ENCODE peak calls at places on chromosome 10, in six cellular contexts. C is colonic mucosa; N is uterus; M is CD8-positive, alpha-beta T cell; E is small intestine; W is fibroblast of lung. L is an unnamed sample. For H3K4me1, the result is how much of the 10 kb centered on the place peaks cover.

GRCh38 chr10:93993782-93994668 is at the start of gene PLCE1:
- DNase-seq in E (peak), M (no peak), W (peak), N (peak), C (peak), L (no peak)

GRCh38 chr10:2953495-2953894 is 113.9 kb upstream of the PFKP start:
- DNase-seq in N (no peak), M (no peak), E (no peak), W (no peak), C (no peak), L (no peak)

GRCh38 chr10:21985541-21985940 is 18.0 kb downstream of the DNAJC1 start:
- DNase-seq in N (no peak), M (no peak), E (no peak), C (no peak), W (peak), L (no peak)

GRCh38 chr10:95295031-95295755 is 4.4 kb upstream of the PDLIM1 start:
- DNase-seq in W (peak), M (peak), C (peak), E (peak), N (peak), L (no peak)

GRCh38 chr10:113430634-113431033 is 122.2 kb upstream of the HABP2 start:
- DNase-seq in C (no peak), M (no peak), E (no peak), W (no peak), N (no peak), L (no peak)

GRCh38 chr10:42734537-42734936 is 48.1 kb upstream of the BMS1 start:
- DNase-seq in M (no peak), N (no peak), E (no peak), W (no peak), C (no peak), L (no peak)

GRCh38 chr10:3095373-3096139 is 28.2 kb downstream of the PFKP start:
- DNase-seq in W (peak), M (no peak), N (peak), C (peak), E (peak), L (no peak)

GRCh38 chr10:14378387-14378960 is 47.8 kb upstream of the FRMD4A start:
- DNase-seq in N (no peak), C (no peak), E (no peak), M (no peak), W (no peak), L (no peak)

GRCh38 chr10:1050555-1050954 is 1.6 kb upstream of the IDI1 start:
- DNase-seq in W (no peak), C (peak), N (no peak), M (no peak), E (peak), L (peak)

GRCh38 chr10:5089869-5090268 is 4.3 kb upstream of the AKR1C3 start:
- DNase-seq in W (peak), N (no peak), C (no peak), E (peak), M (no peak), L (peak)

GRCh38 chr10:61456095-61456789 is 3.1 kb upstream of the TMEM26 start:
- DNase-seq in M (no peak), W (no peak), N (no peak), E (peak), C (no peak), L (no peak)

GRCh38 chr10:114327537-114328277 is 76.6 kb downstream of the AFAP1L2 start:
- DNase-seq in E (no peak), N (peak), C (no peak), M (no peak), W (no peak), L (no peak)

GRCh38 chr10:3856593-3856992 is 71.6 kb upstream of the KLF6 start:
- DNase-seq in M (no peak), W (no peak), C (no peak), E (no peak), N (no peak), L (no peak)

GRCh38 chr10:75547391-75548298 is 116.2 kb downstream of the LRMDA start:
- DNase-seq in N (peak), W (peak), C (no peak), E (no peak), M (no peak), L (no peak)

DNA sequence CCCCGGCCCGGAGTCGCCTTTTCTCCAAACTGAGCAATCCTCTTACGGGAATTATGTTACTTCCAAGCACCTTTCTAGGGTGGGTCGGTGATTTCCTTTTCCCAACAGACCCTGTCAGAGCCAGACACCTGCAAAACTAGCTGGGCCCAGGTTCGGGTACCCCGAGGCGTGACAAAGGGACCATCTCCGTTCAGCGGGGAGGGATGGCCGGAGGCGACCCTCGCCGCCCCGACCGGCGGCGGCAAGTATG is 445 bp downstream of the PPA1 start:
- DNase-seq in N (no peak), M (peak), C (no peak), E (no peak), W (no peak), L (peak)
- H3K4me1 ChIP-seq in N (under half), M (under half), C (under half), E (under half), W (under half), L (under half)

GRCh38 chr10:98000346-98000745 is 30.1 kb downstream of the CRTAC1 start:
- DNase-seq in M (no peak), E (no peak), W (no peak), C (no peak), N (no peak), L (no peak)

GRCh38 chr10:98001736-98002135 is 28.7 kb downstream of the CRTAC1 start:
- DNase-seq in W (no peak), C (no peak), N (no peak), E (no peak), M (no peak), L (no peak)

GRCh38 chr10:98010939-98011685 is 19.3 kb downstream of the CRTAC1 start:
- DNase-seq in W (no peak), C (no peak), N (no peak), M (no peak), E (no peak), L (no peak)

DNA sequence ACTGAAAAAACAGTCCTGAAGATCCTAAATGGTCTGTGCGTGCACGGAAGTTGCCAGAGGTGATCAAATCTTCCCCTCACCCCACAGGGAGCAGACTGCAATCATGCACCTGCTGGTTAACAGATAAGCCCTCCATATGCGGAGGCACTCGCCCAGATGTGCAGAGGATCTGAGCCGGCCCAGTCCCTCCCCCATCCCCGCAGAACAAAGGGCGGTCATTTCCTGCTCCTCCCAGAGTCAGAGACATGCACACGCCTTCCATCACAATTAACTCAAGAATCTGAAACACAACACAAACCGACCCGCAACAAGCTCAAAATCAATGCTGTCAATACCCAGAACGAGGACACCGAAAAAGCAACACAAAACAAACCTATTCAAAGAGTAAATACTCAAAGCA is 24.2 kb downstream of the CRTAC1 start:
- DNase-seq in N (no peak), M (no peak), E (peak), C (peak), W (no peak), L (no peak)
- H3K4me3 ChIP-seq in N (no peak), M (no peak), E (no peak), C (no peak), W (no peak), L (no peak)

GRCh38 chr10:73818402-73818801 is 7.0 kb upstream of the NDST2 start:
- DNase-seq in M (no peak), C (no peak), W (no peak), N (no peak), E (no peak), L (no peak)

GRCh38 chr10:73817826-73818225 is 6.4 kb upstream of the NDST2 start:
- DNase-seq in W (no peak), C (no peak), E (no peak), N (no peak), M (no peak), L (no peak)

GRCh38 chr10:73819513-73820093 is 8.2 kb upstream of the NDST2 start:
- DNase-seq in W (no peak), N (no peak), E (peak), M (no peak), C (peak), L (no peak)

GRCh38 chr10:73816917-73817729 is 5.7 kb upstream of the NDST2 start:
- DNase-seq in E (no peak), M (no peak), N (no peak), C (no peak), W (no peak), L (no peak)

GRCh38 chr10:73819025-73819424 is 7.6 kb upstream of the NDST2 start:
- DNase-seq in C (no peak), N (no peak), W (no peak), E (no peak), M (no peak), L (no peak)
- H3K27ac ChIP-seq in C (no peak), N (no peak), W (no peak), E (no peak), M (no peak), L (no peak)

DNA sequence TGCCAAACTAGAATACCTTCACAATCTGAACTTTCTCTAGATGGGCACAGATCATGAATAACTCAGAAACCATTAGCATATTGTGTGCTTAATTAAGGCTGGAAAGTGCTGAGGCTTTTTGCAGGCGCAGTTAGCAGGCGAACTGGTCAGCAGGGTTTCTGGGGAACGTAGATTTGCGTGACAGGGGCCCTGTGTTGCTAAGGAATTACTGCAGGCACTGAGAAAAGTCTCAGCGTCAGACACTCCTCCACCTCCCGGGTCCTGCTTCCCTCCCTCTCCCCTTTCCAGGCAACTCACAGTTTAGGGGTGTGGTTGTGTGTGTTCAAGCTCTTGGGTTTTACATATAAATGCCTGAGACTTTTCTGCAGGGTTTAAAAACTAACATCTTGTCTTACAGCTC is 2.2 kb downstream of the MAP3K8 start:
- DNase-seq in C (peak), M (no peak), E (no peak), W (peak), N (peak), L (no peak)
- H3K4me1 ChIP-seq in C (under half), M (under half), E (under half), W (under half), N (under half), L (under half)

DNA sequence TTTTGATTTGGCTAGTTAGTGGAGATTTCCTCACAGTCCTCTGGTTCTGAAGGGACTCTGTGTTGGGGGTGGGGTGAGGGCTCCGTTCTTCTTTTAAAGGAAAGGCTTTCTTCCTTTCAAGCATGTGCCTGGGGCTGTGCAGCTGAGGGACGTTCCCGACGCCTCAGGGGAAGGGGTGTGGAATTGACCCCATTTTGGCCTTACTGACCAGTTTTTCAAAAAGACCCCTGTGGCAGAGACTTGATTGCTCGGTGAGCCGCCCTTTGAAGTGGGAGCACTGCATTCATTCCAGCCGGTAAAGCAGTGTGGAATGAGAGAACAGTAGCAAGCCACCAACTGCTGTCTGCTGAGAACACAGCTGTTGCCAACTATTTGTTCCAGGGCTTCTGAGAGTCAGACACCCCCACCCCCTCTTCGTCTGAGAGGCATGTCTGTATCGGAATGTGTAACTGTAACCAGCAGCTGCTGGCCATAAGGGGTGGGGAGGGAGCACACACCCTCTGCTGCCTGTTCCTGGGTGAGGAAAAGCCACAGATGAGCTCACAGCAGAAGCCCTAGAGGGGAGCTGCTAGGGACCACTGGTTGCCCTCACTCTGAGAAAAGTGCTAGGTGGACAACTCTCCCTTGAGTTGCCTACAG is 33.1 kb downstream of the WBP1L start:
- DNase-seq in W (peak), E (peak), M (no peak), N (peak), C (peak), L (no peak)
- H3K4me3 ChIP-seq in W (no peak), E (no peak), M (no peak), N (peak), C (no peak), L (no peak)

DNA sequence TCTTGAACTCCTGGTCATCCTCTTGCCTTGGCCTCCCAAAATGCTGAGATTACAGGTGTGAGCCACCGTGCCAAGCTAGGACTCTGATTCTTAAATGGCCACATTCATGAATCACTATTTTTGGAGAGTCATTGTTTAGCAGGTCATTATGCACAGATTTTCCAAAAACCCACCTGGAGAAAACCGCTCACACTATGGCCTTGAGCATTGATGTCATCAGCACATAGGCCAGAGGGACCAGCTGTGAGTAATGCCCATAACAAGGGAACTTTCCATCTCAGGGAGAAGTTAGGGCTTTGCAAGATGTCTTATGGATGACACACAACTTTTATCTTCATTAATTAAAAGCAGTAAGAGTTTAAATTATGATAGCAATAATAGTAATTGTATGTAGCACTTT is 86.4 kb upstream of the KIF5B start:
- DNase-seq in C (no peak), M (no peak), E (no peak), N (no peak), W (no peak), L (no peak)
- H3K27ac ChIP-seq in C (no peak), M (no peak), E (no peak), N (no peak), W (no peak), L (no peak)

DNA sequence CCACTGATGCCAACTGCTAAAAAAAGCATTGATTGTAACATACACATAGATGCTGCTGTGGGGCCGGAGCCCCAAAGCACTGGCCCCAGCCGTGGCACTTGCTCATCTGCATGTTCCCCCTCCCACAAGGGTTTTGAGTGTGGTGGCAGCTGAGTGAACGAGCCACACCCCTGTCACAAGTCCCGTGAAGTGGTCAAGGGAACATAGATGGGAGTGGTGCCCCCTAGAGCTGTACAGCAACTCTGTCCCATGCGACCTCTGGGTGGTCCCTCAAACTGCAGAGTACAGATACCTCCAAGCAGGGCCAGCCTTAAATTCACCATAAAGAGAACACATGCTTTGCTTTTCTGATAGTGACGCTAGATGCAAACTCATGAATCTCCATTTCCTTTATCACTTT is 503.3 kb upstream of the NRP1 start:
- DNase-seq in M (no peak), C (no peak), E (no peak), W (no peak), N (no peak), L (no peak)
- H3K4me1 ChIP-seq in M (under half), C (under half), E (under half), W (under half), N (under half), L (under half)

DNA sequence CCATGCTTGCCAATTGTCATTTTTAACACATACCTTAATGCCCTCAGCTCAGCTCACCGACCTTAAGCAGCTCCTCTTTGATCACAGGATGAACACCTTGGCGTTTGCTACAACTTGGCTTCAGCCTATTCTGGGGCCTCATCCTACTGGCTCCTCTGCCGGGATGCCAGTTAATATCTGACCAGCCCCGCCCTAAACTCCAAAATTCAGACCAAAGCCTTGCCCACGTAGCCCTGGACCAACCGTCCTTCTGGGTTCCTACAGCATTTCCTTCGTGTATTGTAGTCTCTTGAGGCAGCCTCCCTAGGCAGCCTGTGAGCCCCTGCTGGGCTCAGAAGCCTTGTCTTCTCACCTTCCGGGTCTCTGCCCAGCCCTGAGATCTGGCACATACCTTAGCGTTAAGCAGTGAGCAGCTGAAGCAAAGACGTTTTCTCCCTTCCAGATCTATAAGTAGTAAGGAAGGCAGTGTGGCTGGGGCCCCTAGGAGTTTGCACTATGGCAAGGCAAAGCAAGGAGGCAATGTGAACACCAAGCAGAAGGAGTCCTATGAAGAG is 836 bp downstream of the ENO4 start:
- DNase-seq in M (no peak), C (no peak), N (no peak), W (no peak), E (no peak), L (no peak)
- H3K4me3 ChIP-seq in M (no peak), C (peak), N (peak), W (no peak), E (peak), L (peak)